ENCODE peak calls at places on chromosomes 2 and 18, in four cellular contexts. G, J, S and V are unnamed samples.

GRCh38 chr2:77469086-77469485 is 53.1 kb downstream of the LRRTM4 start:
- DNase-seq in J (no peak), G (no peak), S (no peak), V (no peak)

GRCh38 chr2:236755278-236755840 is 185.7 kb downstream of the ACKR3 start:
- DNase-seq in S (no peak), G (peak), J (no peak), V (no peak)

GRCh38 chr2:27390822-27391679 is 10.5 kb upstream of the ZNF513 start:
- DNase-seq in G (no peak), S (no peak), J (no peak), V (no peak)

GRCh38 chr2:96509114-96509846 is 4.1 kb upstream of the NEURL3 start:
- DNase-seq in J (peak), S (peak), G (peak), V (peak)

GRCh38 chr18:61322265-61322873 is 10.9 kb upstream of the CDH20 start:
- DNase-seq in J (no peak), G (peak), S (peak), V (peak)

GRCh38 chr18:63079114-63079513 is 240.5 kb downstream of the BCL2 start:
- DNase-seq in S (no peak), J (no peak), G (no peak), V (no peak)

GRCh38 chr2:186733414-186733813 is 39.6 kb downstream of the FAM171B start:
- DNase-seq in G (no peak), S (no peak), J (no peak), V (no peak)

GRCh38 chr2:60460577-60461420 is 92.7 kb downstream of the BCL11A start:
- DNase-seq in G (no peak), J (no peak), S (no peak), V (no peak)

GRCh38 chr2:130391872-130392670 is 36.2 kb downstream of the PTPN18 start:
- DNase-seq in S (no peak), J (no peak), G (peak), V (peak)

GRCh38 chr2:196445991-196446390 is 193.5 kb upstream of the CCDC150 start:
- DNase-seq in S (no peak), J (no peak), G (no peak), V (no peak)

GRCh38 chr2:52918551-52918950 is 849.1 kb upstream of the CHAC2 start:
- DNase-seq in S (no peak), G (no peak), J (no peak), V (no peak)

GRCh38 chr2:145764631-145765030 is 1244.7 kb upstream of the ZEB2 start:
- DNase-seq in S (no peak), J (no peak), G (no peak), V (peak)

GRCh38 chr2:78264130-78264529 is 742.0 kb upstream of the LRRTM4 start:
- DNase-seq in S (no peak), J (no peak), G (no peak), V (no peak)

GRCh38 chr18:62957885-62958472 is 242.6 kb downstream of the PHLPP1 start:
- DNase-seq in S (peak), G (no peak), J (peak), V (peak)

GRCh38 chr2:37459095-37459981 is 114.9 kb downstream of the QPCT start:
- DNase-seq in S (no peak), J (no peak), G (no peak), V (peak)

GRCh38 chr2:37456479-37456878 is 112.0 kb downstream of the QPCT start:
- DNase-seq in J (no peak), S (no peak), G (no peak), V (peak)

GRCh38 chr2:37460866-37461229 is 116.4 kb downstream of the QPCT start:
- DNase-seq in G (no peak), J (no peak), S (no peak), V (no peak)

GRCh38 chr2:37457401-37457901 is 113.0 kb downstream of the QPCT start:
- DNase-seq in G (no peak), S (no peak), J (no peak), V (no peak)

GRCh38 chr2:37458133-37458532 is 113.7 kb downstream of the QPCT start:
- DNase-seq in S (no peak), J (no peak), G (no peak), V (no peak)
- H3K27ac ChIP-seq in S (no peak), J (no peak), G (no peak), V (no peak)

GRCh38 chr2:151484100-151484499 is 74.4 kb downstream of the RIF1 start:
- DNase-seq in G (no peak), J (no peak), S (no peak), V (no peak)
- H3K27ac ChIP-seq in G (no peak), J (no peak), S (no peak), V (no peak)

DNA sequence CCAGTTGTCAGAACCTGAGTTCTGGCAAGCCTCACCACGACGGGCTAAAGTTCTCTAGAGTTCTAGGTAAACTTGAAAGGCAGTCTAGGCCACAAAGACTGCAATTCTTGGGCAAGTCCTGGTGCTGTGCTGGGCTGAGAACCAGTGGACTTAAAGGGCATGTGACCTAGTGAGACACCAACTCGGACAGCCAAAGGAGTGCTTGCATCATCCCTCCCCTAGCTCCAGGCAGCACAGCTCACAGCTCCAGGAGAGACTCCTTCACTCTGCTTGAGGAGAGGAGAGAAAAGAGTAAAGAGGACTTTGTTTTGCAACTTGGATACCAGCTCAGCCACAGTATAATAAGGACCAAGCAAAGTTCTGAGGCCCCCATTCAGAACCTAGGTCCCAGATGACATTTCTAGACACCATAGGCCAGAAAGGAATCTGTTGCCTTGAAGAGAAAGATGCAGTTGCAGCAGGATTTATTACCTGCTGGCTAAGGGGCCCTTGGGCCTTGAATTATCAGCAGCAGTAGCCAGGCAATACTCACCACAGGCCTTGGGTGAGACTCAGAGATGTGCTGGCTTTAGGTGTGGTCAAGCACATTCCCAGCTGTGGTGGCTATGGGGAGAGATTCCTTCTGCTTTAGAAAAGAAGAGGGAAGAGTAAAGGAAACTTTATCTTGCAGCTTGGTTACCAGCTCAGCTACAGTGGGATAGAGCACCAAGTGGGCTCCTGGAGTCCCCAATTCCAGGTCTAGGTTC is 51.8 kb downstream of the UPP2 start:
- DNase-seq in J (no peak), S (no peak), G (no peak), V (no peak)
- H3K27ac ChIP-seq in J (no peak), S (no peak), G (no peak), V (no peak)

GRCh38 chr18:55586841-55587240 is 1.2 kb downstream of the TCF4 start:
- DNase-seq in G (no peak), J (no peak), S (peak), V (peak)
- H3K27ac ChIP-seq in G (no peak), J (peak), S (peak), V (no peak)

DNA sequence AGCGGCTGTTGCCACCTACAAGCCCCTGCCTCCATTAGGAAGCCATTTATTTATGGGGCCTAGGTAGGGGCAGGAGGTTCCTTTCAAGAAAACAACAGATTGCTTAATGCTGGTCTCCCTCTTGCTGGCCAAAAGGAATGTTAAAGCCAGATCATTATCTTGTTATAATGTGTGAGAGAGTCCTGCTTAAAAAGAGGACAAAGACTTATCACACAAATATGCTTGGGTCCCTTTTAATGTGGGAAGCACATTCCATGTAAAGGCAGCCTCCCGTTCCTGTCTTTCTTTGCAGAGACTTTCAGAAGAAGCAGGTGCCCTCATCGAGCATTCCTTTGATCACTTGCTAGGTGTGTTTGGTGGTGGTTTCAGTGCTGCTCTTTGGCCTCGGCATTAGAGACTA is 76.4 kb downstream of the AGAP1 start:
- DNase-seq in S (no peak), J (no peak), G (no peak), V (no peak)
- H3K27ac ChIP-seq in S (peak), J (peak), G (no peak), V (no peak)

GRCh38 chr2:238471-239268 is 25.2 kb downstream of the SH3YL1 start:
- DNase-seq in S (no peak), G (no peak), J (no peak), V (no peak)
- H3K27ac ChIP-seq in S (no peak), G (no peak), J (no peak), V (no peak)

GRCh38 chr2:179974743-179975142 is 32.4 kb downstream of the CWC22 start:
- DNase-seq in J (no peak), S (no peak), G (no peak), V (no peak)
- H3K27ac ChIP-seq in J (no peak), S (no peak), G (no peak), V (no peak)

DNA sequence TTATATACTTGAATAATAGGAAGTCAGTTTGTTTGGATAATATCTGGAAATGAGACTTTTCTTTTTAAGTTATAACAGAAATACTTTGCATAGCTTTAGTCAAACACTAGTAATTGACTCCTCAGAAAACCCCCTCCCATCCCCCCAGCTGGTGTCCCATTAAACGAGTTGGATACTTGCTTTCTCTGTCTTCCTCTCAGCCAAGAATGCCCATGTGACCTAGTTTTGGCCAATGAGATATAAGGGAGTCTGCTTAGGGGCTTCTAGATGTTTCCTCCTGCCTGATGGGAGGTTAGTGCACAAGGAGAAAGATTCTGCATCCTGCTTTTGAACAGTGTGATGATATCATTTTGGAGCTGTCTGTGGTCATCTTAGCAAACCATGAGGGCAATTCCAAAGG is 61.3 kb downstream of the MOGAT1 start:
- DNase-seq in J (no peak), G (no peak), S (no peak), V (no peak)
- H3K27ac ChIP-seq in J (no peak), G (peak), S (no peak), V (no peak)

GRCh38 chr2:110860620-110861019 is 128.2 kb downstream of the ACOXL start:
- DNase-seq in S (no peak), J (no peak), G (no peak), V (no peak)

GRCh38 chr2:110858135-110858737 is 125.9 kb downstream of the ACOXL start:
- DNase-seq in G (no peak), S (no peak), J (no peak), V (no peak)

GRCh38 chr2:110863726-110864125 is 131.4 kb downstream of the ACOXL start:
- DNase-seq in S (no peak), J (no peak), G (no peak), V (no peak)

GRCh38 chr2:110861616-110862260 is 129.4 kb downstream of the ACOXL start:
- DNase-seq in S (peak), J (no peak), G (no peak), V (no peak)

DNA sequence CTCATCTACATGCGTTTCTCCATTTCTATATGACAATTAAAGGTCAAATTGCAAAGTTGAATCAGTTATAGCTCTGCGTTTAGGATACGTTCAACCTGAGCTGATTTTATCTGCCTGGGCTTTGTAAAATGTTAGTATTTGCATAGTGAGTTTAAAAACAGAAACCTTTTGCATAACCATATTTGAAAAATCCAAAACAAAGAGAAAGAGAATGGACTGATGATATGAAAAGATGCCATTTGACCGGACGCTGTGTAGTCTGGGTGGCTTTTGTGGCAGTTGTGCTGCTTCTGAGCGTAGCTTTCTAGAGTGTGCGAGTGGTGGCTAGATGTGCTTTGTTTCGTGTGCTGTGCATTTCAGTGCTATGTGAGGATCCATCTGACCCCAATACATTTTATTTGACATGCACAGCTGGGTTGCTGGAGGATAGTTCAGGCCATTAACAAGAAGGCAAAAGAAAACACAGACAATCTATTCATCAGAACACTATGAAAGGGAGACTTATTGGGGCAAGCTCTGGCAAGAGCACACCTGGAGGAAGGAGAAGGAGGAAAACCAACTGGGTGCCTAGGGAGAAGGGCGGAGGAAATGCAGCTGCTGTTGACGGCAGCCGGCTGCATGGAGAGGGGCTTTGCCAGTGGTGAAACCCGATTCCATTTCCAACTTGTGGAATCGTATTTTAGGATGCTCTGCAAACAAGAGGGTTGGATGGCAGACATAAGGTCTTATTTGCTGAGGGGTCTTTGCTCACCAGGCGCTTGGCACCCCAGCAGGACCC is 126.8 kb downstream of the ACOXL start:
- DNase-seq in S (peak), G (no peak), J (no peak), V (no peak)
- H3K27ac ChIP-seq in S (no peak), G (no peak), J (no peak), V (no peak)

GRCh38 chr2:33274524-33274923 is 201.9 kb upstream of the RASGRP3 start:
- DNase-seq in G (no peak), J (no peak), S (no peak), V (no peak)

GRCh38 chr2:33278245-33278943 is 198.1 kb upstream of the RASGRP3 start:
- DNase-seq in S (peak), J (no peak), G (no peak), V (no peak)

GRCh38 chr2:33273479-33273878 is 203.0 kb upstream of the RASGRP3 start:
- DNase-seq in S (no peak), G (no peak), J (no peak), V (no peak)

GRCh38 chr2:33275689-33276444 is 200.6 kb upstream of the RASGRP3 start:
- DNase-seq in S (no peak), J (no peak), G (peak), V (no peak)

GRCh38 chr2:33276868-33277503 is 199.5 kb upstream of the RASGRP3 start:
- DNase-seq in J (no peak), G (no peak), S (no peak), V (no peak)
- H3K27ac ChIP-seq in J (peak), G (peak), S (no peak), V (peak)